ENCODE peak calls at places on chromosomes 1 and 21, in four cellular contexts. One of them, this sample, is unnamed.

GRCh38 chr1:66494488-66494887 is 39.5 kb upstream of the SGIP1 start:
- DNase-seq in RWPE1: no peak
- DNase-seq in IMR-90: no peak
- DNase-seq in ovary: no peak
- DNase-seq in this sample: no peak

GRCh38 chr1:159868766-159869165 is 6.3 kb upstream of the VSIG8 start:
- DNase-seq in ovary: no peak
- DNase-seq in IMR-90: no peak
- DNase-seq in RWPE1: no peak
- DNase-seq in this sample: no peak

GRCh38 chr21:44757731-44758130 is 43.9 kb downstream of the UBE2G2 start:
- DNase-seq in RWPE1: no peak
- DNase-seq in ovary: no peak
- DNase-seq in IMR-90: no peak
- DNase-seq in this sample: no peak

GRCh38 chr1:3676581-3677410 is 24.5 kb downstream of the TP73 start:
- DNase-seq in RWPE1: no peak
- DNase-seq in ovary: no peak
- DNase-seq in IMR-90: no peak
- DNase-seq in this sample: no peak

GRCh38 chr1:48107516-48107915 is 110.3 kb upstream of the TRABD2B start:
- DNase-seq in IMR-90: no peak
- DNase-seq in ovary: no peak
- DNase-seq in RWPE1: no peak
- DNase-seq in this sample: no peak

GRCh38 chr1:24987875-24988559 is 57.9 kb upstream of the RUNX3 start:
- DNase-seq in RWPE1: no peak
- DNase-seq in IMR-90: no peak
- DNase-seq in ovary: no peak
- DNase-seq in this sample: no peak

GRCh38 chr1:61955261-61955660 is 213.0 kb downstream of the PATJ start:
- DNase-seq in RWPE1: no peak
- DNase-seq in IMR-90: no peak
- DNase-seq in ovary: no peak
- DNase-seq in this sample: no peak

GRCh38 chr1:115198938-115199337 is 109.6 kb upstream of the TSPAN2 start:
- DNase-seq in RWPE1: no peak
- DNase-seq in ovary: no peak
- DNase-seq in IMR-90: peak
- DNase-seq in this sample: no peak

GRCh38 chr1:27233677-27234053 is 767 bp upstream of the WDTC1 start:
- DNase-seq in IMR-90: no peak
- DNase-seq in RWPE1: no peak
- DNase-seq in ovary: peak
- DNase-seq in this sample: no peak

GRCh38 chr1:151739590-151740355 is 18.5 kb downstream of the RIIAD1 start:
- DNase-seq in ovary: no peak
- DNase-seq in IMR-90: no peak
- DNase-seq in RWPE1: peak
- DNase-seq in this sample: no peak

GRCh38 chr1:51331206-51332100 is 1.1 kb upstream of the TTC39A start:
- DNase-seq in IMR-90: peak
- DNase-seq in ovary: no peak
- DNase-seq in RWPE1: no peak
- DNase-seq in this sample: no peak

GRCh38 chr1:8086071-8086470 is 60.0 kb upstream of the ERRFI1 start:
- DNase-seq in ovary: no peak
- DNase-seq in IMR-90: no peak
- DNase-seq in RWPE1: no peak
- DNase-seq in this sample: no peak

GRCh38 chr1:240031414-240031813 is 60.3 kb upstream of the FMN2 start:
- DNase-seq in IMR-90: peak
- DNase-seq in RWPE1: peak
- DNase-seq in ovary: no peak
- DNase-seq in this sample: no peak

GRCh38 chr21:42474982-42475381 is 21.0 kb downstream of the RSPH1 start:
- DNase-seq in ovary: no peak
- DNase-seq in RWPE1: peak
- DNase-seq in IMR-90: no peak
- DNase-seq in this sample: no peak

GRCh38 chr1:108847464-108847863 is 9.4 kb downstream of the AKNAD1 start:
- DNase-seq in IMR-90: no peak
- DNase-seq in ovary: no peak
- DNase-seq in RWPE1: no peak
- DNase-seq in this sample: no peak

GRCh38 chr1:93704063-93704462 is 22.4 kb upstream of the BCAR3 start:
- DNase-seq in ovary: no peak
- DNase-seq in RWPE1: no peak
- DNase-seq in IMR-90: no peak
- DNase-seq in this sample: no peak

GRCh38 chr1:7454052-7454815 is 316.9 kb upstream of the VAMP3 start:
- DNase-seq in ovary: no peak
- DNase-seq in RWPE1: peak
- DNase-seq in IMR-90: peak
- DNase-seq in this sample: peak

DNA sequence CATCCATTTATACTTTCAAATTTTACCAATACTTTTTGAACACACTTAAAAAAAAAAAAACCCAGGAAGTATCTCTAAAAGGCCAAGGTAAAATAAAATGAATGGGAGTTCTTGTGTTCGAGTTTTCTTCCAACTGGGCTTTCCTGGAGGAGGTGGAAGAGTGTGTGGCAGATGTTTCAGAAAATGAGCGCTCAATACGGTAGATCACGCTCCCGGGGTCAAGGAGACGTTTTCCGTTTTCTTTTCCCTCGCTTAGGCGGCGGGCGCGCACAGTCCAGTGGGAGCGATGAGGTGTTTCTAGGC is 520 bp upstream of the UBE4B start:
- DNase-seq in IMR-90: no peak
- DNase-seq in RWPE1: no peak
- DNase-seq in ovary: no peak
- DNase-seq in this sample: no peak
- TF ChIP-seq CTCF in IMR-90: no peak
- TF ChIP-seq CTCF in RWPE1: no peak
- TF ChIP-seq CTCF in ovary: no peak
- TF ChIP-seq CTCF in this sample: no peak

GRCh38 chr1:6448749-6449631 is 17.0 kb downstream of the TNFRSF25 start:
- DNase-seq in IMR-90: no peak
- DNase-seq in ovary: no peak
- DNase-seq in RWPE1: no peak
- DNase-seq in this sample: peak

GRCh38 chr1:6446665-6447015 is 19.3 kb downstream of the TNFRSF25 start:
- DNase-seq in ovary: no peak
- DNase-seq in RWPE1: no peak
- DNase-seq in IMR-90: no peak
- DNase-seq in this sample: no peak

GRCh38 chr1:6447818-6448748 is 17.9 kb downstream of the TNFRSF25 start:
- DNase-seq in ovary: no peak
- DNase-seq in RWPE1: no peak
- DNase-seq in IMR-90: no peak
- DNase-seq in this sample: peak

GRCh38 chr1:6445062-6445763 is 20.6 kb downstream of the ESPN start:
- DNase-seq in ovary: no peak
- DNase-seq in IMR-90: peak
- DNase-seq in RWPE1: no peak
- DNase-seq in this sample: no peak

DNA sequence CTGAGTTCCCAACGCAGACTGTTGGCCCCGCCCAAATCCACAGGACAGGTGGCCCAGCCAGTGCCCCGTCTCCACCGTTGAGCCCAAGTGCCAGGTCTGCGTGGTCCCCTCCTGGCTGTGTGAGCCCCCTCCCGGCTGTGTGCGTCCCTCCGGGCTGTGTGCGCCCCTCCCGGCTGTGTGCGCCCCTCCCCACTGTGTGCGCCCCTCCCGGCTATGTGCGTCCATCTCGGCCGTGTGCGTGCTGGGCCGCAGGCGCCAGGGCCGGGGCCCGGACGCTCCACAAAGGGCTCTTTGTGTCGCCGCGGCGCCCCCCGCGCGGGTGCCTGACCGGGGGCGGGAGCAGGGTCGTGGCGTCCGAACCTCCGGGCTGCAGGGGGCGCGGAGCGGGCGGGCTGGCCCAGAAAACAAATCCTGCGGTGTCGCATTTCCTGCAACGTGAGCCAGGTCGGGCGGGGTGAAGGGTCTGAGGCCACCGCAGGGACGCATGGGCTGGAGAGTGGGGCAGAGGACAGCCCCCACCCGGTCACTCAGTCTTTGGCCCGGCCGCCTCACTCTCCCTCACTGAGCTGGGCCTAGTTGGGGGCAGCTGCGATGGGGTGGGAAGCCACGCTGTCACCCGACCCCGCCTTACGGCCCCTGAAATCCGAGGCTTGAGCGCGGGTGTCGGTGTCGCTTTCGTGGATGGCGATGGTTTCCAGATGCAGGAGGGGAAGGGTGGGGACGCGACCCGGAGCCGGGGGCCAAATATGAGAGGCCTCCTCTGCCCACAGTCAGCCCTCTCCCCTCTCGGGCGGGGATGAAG is 18.8 kb downstream of the TNFRSF25 start:
- DNase-seq in ovary: no peak
- DNase-seq in IMR-90: no peak
- DNase-seq in RWPE1: no peak
- DNase-seq in this sample: peak
- TF ChIP-seq CTCF in ovary: no peak
- TF ChIP-seq CTCF in IMR-90: no peak
- TF ChIP-seq CTCF in RWPE1: no peak
- TF ChIP-seq CTCF in this sample: no peak

DNA sequence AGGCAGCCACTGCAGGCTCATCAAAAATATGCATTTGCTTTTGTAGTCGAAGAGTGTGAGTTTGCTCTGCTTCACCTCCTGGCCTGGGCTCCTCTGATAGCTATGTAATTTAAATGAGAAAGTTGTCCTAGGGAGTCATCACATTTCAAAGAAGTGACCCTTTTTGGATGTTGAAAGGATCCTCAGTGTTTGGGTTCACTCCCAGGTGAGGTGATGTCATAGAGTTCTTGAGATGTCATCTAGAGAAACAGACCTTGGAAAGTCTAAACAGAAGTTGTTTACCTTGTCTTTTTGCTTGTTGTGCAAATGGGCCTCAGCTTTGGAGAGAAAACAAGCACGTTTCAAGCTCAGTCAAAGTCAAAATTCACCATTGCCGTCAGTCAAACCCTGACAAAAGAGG is 92.0 kb upstream of the BARHL2 start:
- DNase-seq in IMR-90: no peak
- DNase-seq in RWPE1: no peak
- DNase-seq in ovary: no peak
- DNase-seq in this sample: no peak
- TF ChIP-seq CTCF in IMR-90: no peak
- TF ChIP-seq CTCF in RWPE1: no peak
- TF ChIP-seq CTCF in ovary: no peak
- TF ChIP-seq CTCF in this sample: no peak

GRCh38 chr1:245895455-245895959 is 611.6 kb downstream of the SMYD3 start:
- DNase-seq in ovary: no peak
- DNase-seq in IMR-90: no peak
- DNase-seq in RWPE1: no peak
- DNase-seq in this sample: peak
- TF ChIP-seq CTCF in ovary: no peak
- TF ChIP-seq CTCF in IMR-90: no peak
- TF ChIP-seq CTCF in RWPE1: no peak
- TF ChIP-seq CTCF in this sample: no peak

This sample was measured in nephron progenitor cell.